ENCODE peak calls at places on chromosomes 6 and 20, in ten cellular contexts. G, E, C, O, V, W, K, Q, Y and I are unnamed samples.

GRCh38 chr6:166489301-166490155 is 97.0 kb downstream of the RAMACL start:
- DNase-seq in O (no peak), C (no peak), V (no peak), G (no peak), W (no peak), E (no peak), Q (no peak), K (no peak), Y (peak), I (no peak)

GRCh38 chr20:39800548-39800947 is 838.4 kb downstream of the DHX35 start:
- DNase-seq in K (no peak), V (peak), Y (no peak), C (no peak), O (peak), W (no peak), G (peak), E (no peak), Q (no peak), I (no peak)

GRCh38 chr6:113821445-113821844 is 35.7 kb upstream of the MARCKS start:
- DNase-seq in O (no peak), G (no peak), V (no peak), C (no peak), W (no peak), E (no peak), Y (no peak), Q (no peak), K (no peak), I (no peak)

GRCh38 chr6:101231606-101232235 is 161.8 kb upstream of the GRIK2 start:
- DNase-seq in Q (no peak), G (no peak), C (no peak), W (no peak), V (no peak), K (no peak), E (no peak), Y (no peak), O (no peak), I (no peak)

GRCh38 chr20:53706511-53707031 is 112.9 kb upstream of the ZNF217 start:
- DNase-seq in Y (peak), E (no peak), O (peak), V (no peak), W (no peak), C (no peak), K (no peak), Q (no peak), G (peak), I (no peak)

GRCh38 chr6:98308564-98308963 is 525.8 kb upstream of the POU3F2 start:
- DNase-seq in K (no peak), W (no peak), Q (no peak), V (no peak), Y (no peak), E (no peak), G (no peak), O (no peak), C (no peak), I (no peak)

GRCh38 chr6:1498491-1499113 is 109.2 kb downstream of the FOXF2 start:
- DNase-seq in O (no peak), G (no peak), Q (no peak), V (no peak), C (no peak), Y (no peak), K (no peak), W (no peak), E (no peak), I (no peak)

GRCh38 chr6:1390071-1390804 is 862 bp downstream of the FOXF2 start:
- DNase-seq in Y (peak), G (peak), E (no peak), K (peak), Q (no peak), W (peak), O (peak), C (no peak), V (no peak), I (no peak)

GRCh38 chr20:32034581-32035397 is 17.3 kb upstream of the HCK start:
- DNase-seq in Y (no peak), G (no peak), Q (no peak), W (no peak), O (no peak), V (no peak), E (peak), K (no peak), C (no peak), I (no peak)

GRCh38 chr6:128400875-128401274 is 119.5 kb downstream of the PTPRK start:
- DNase-seq in V (no peak), G (no peak), C (no peak), Y (no peak), O (no peak), E (no peak), Q (no peak), W (no peak), K (no peak), I (no peak)

GRCh38 chr6:2942916-2943563 is 28.3 kb downstream of the SERPINB6 start:
- DNase-seq in E (no peak), K (no peak), O (no peak), Q (no peak), C (no peak), W (no peak), V (no peak), Y (no peak), G (no peak), I (no peak)

GRCh38 chr6:11363881-11364576 is 131.6 kb upstream of the NEDD9 start:
- DNase-seq in Y (no peak), C (peak), E (no peak), G (no peak), Q (no peak), V (no peak), O (no peak), W (no peak), K (peak), I (no peak)

GRCh38 chr6:13014551-13015378 is 298.2 kb downstream of the PHACTR1 start:
- DNase-seq in Q (no peak), E (no peak), W (peak), Y (no peak), K (peak), G (no peak), O (no peak), C (no peak), V (no peak), I (no peak)

GRCh38 chr20:48679603-48680002 is 148.2 kb downstream of the PREX1 start:
- DNase-seq in Q (no peak), G (no peak), E (no peak), O (no peak), K (no peak), C (peak), V (no peak), Y (peak), W (no peak), I (no peak)

GRCh38 chr6:108168501-108168979 is 2.7 kb downstream of the NR2E1 start:
- DNase-seq in V (no peak), Y (no peak), C (peak), W (peak), G (peak), E (no peak), O (peak), K (peak), Q (no peak), I (no peak)

GRCh38 chr20:33645421-33645820 is 16.7 kb upstream of the C20orf144 start:
- DNase-seq in V (no peak), W (no peak), E (no peak), Y (no peak), C (no peak), O (no peak), Q (no peak), G (no peak), K (no peak), I (no peak)

GRCh38 chr6:34439442-34439841 is 13.6 kb upstream of the RPS10 start:
- DNase-seq in C (no peak), Q (no peak), W (no peak), E (no peak), K (no peak), O (no peak), Y (no peak), G (no peak), V (no peak), I (no peak)

GRCh38 chr20:63501818-63502670 is 3.2 kb upstream of the EEF1A2 start:
- DNase-seq in O (no peak), W (no peak), G (peak), K (peak), V (no peak), Y (no peak), Q (no peak), E (no peak), C (no peak), I (no peak)

GRCh38 chr6:154367839-154368695 is 11.5 kb upstream of the IPCEF1 start:
- DNase-seq in C (no peak), V (no peak), Y (no peak), O (no peak), E (no peak), G (peak), W (no peak), K (no peak), Q (no peak), I (no peak)

GRCh38 chr20:51178153-51178552 is 155.2 kb upstream of the KCNG1 start:
- DNase-seq in Y (no peak), O (no peak), K (no peak), G (no peak), E (no peak), C (no peak), W (no peak), V (no peak), Q (no peak), I (no peak)

GRCh38 chr6:158488065-158488464 is 71.8 kb upstream of the TMEM181 start:
- DNase-seq in V (peak), Q (no peak), K (no peak), W (no peak), G (peak), Y (no peak), C (no peak), E (peak), O (peak), I (no peak)

GRCh38 chr20:59253779-59254319 is 46.6 kb upstream of the EDN3 start:
- DNase-seq in C (peak), Y (no peak), K (peak), O (no peak), V (no peak), G (no peak), Q (no peak), W (no peak), E (no peak), I (no peak)

GRCh38 chr6:24720131-24720603 is 1.2 kb upstream of the C6orf62 start:
- DNase-seq in Q (peak), C (peak), G (peak), E (no peak), O (peak), V (no peak), Y (peak), W (peak), K (peak), I (peak)

GRCh38 chr20:38724603-38725457 is 544 bp downstream of the SLC32A1 start:
- DNase-seq in O (no peak), Q (no peak), C (peak), E (no peak), V (no peak), K (peak), Y (no peak), W (no peak), G (no peak), I (no peak)

GRCh38 chr20:2521369-2522305 is 12.9 kb upstream of the ZNF343 start:
- DNase-seq in G (peak), E (no peak), Q (peak), K (peak), W (no peak), V (no peak), Y (peak), C (peak), O (peak), I (no peak)